ENCODE peak calls at places on chromosome 22, in six cellular contexts. One of them, this sample, is unnamed.

GRCh38 chr22:19139001-19139356 is 5.5 kb downstream of the ESS2 start:
- DNase-seq in left lung: no peak
- DNase-seq in fibroblast of pulmonary artery: no peak
- DNase-seq in fibroblast of mammary gland: no peak
- DNase-seq in upper lobe of left lung: no peak
- DNase-seq in astrocyte of the spinal cord: no peak
- DNase-seq in this sample: no peak

GRCh38 chr22:29377979-29378378 is 10.4 kb downstream of the AP1B1 start:
- DNase-seq in left lung: no peak
- DNase-seq in fibroblast of pulmonary artery: no peak
- DNase-seq in fibroblast of mammary gland: no peak
- DNase-seq in upper lobe of left lung: no peak
- DNase-seq in astrocyte of the spinal cord: no peak
- DNase-seq in this sample: no peak

GRCh38 chr22:20604776-20605221 is 97.4 kb downstream of the MED15 start:
- DNase-seq in left lung: no peak
- DNase-seq in fibroblast of pulmonary artery: no peak
- DNase-seq in fibroblast of mammary gland: no peak
- DNase-seq in upper lobe of left lung: no peak
- DNase-seq in astrocyte of the spinal cord: no peak
- DNase-seq in this sample: no peak

GRCh38 chr22:37999236-37999635 is 14.9 kb upstream of the SOX10 start:
- DNase-seq in left lung: no peak
- DNase-seq in fibroblast of pulmonary artery: no peak
- DNase-seq in fibroblast of mammary gland: no peak
- DNase-seq in upper lobe of left lung: no peak
- DNase-seq in astrocyte of the spinal cord: no peak
- DNase-seq in this sample: no peak

GRCh38 chr22:17824452-17824851 is 50.2 kb upstream of the BID start:
- DNase-seq in left lung: no peak
- DNase-seq in fibroblast of pulmonary artery: no peak
- DNase-seq in fibroblast of mammary gland: no peak
- DNase-seq in upper lobe of left lung: no peak
- DNase-seq in astrocyte of the spinal cord: no peak
- DNase-seq in this sample: no peak

GRCh38 chr22:24271406-24271760 is 752 bp downstream of the SPECC1L start:
- DNase-seq in left lung: no peak
- DNase-seq in fibroblast of pulmonary artery: no peak
- DNase-seq in fibroblast of mammary gland: peak
- DNase-seq in upper lobe of left lung: no peak
- DNase-seq in astrocyte of the spinal cord: no peak
- DNase-seq in this sample: no peak

GRCh38 chr22:49995413-49996191 is 17.0 kb downstream of the IL17REL start:
- DNase-seq in left lung: no peak
- DNase-seq in fibroblast of pulmonary artery: no peak
- DNase-seq in fibroblast of mammary gland: no peak
- DNase-seq in upper lobe of left lung: peak
- DNase-seq in astrocyte of the spinal cord: no peak
- DNase-seq in this sample: no peak

GRCh38 chr22:46102159-46102558 is 48.2 kb upstream of the PPARA start:
- DNase-seq in left lung: no peak
- DNase-seq in fibroblast of pulmonary artery: no peak
- DNase-seq in fibroblast of mammary gland: no peak
- DNase-seq in upper lobe of left lung: peak
- DNase-seq in astrocyte of the spinal cord: no peak
- DNase-seq in this sample: no peak

GRCh38 chr22:18122254-18122554 is 11.6 kb downstream of the TUBA8 start:
- DNase-seq in left lung: no peak
- DNase-seq in fibroblast of pulmonary artery: no peak
- DNase-seq in fibroblast of mammary gland: no peak
- DNase-seq in upper lobe of left lung: no peak
- DNase-seq in astrocyte of the spinal cord: no peak
- DNase-seq in this sample: no peak

GRCh38 chr22:45823331-45823730 is 151.7 kb downstream of the ATXN10 start:
- DNase-seq in left lung: no peak
- DNase-seq in fibroblast of pulmonary artery: no peak
- DNase-seq in fibroblast of mammary gland: no peak
- DNase-seq in upper lobe of left lung: no peak
- DNase-seq in astrocyte of the spinal cord: no peak
- DNase-seq in this sample: no peak

GRCh38 chr22:28440517-28441366 is 238.9 kb downstream of the TTC28 start:
- DNase-seq in left lung: no peak
- DNase-seq in fibroblast of pulmonary artery: peak
- DNase-seq in fibroblast of mammary gland: peak
- DNase-seq in upper lobe of left lung: no peak
- DNase-seq in astrocyte of the spinal cord: peak
- DNase-seq in this sample: no peak

GRCh38 chr22:47884200-47884599 is 1121.8 kb downstream of the TBC1D22A start:
- DNase-seq in left lung: no peak
- DNase-seq in fibroblast of pulmonary artery: no peak
- DNase-seq in fibroblast of mammary gland: no peak
- DNase-seq in upper lobe of left lung: no peak
- DNase-seq in astrocyte of the spinal cord: no peak
- DNase-seq in this sample: no peak

DNA sequence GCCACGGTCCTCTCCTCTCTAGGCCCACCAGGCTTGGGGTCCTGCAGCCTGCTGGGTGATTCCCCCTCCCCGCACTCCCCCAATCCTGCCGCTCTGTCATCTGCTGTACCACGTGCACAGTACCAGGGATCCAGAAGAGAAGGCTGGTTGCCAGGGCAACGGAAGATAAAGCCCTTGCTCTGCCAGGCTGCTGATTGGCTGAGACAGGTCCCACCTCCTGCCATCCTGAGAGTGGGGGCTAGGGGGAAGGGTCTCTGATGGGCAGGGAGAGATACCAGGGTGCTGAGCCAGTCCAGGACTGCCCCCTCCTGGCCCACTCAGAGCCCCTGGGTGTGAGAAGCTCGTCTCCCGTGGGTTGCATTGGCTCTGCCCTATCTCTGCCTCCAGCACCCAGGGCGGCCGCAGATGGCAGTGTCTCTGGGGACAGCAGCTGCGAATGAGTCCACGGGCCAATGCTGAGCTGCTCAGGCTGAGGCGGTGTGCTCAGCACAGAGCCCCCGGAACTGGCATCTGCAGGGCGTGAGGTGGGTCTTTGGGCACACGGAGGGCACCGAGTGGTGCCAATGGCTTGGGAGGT is at the start of gene SMIM45:
- DNase-seq in left lung: no peak
- DNase-seq in fibroblast of pulmonary artery: peak
- DNase-seq in fibroblast of mammary gland: no peak
- DNase-seq in upper lobe of left lung: peak
- DNase-seq in astrocyte of the spinal cord: no peak
- DNase-seq in this sample: no peak
- TF ChIP-seq CTCF in left lung: no peak
- TF ChIP-seq CTCF in fibroblast of pulmonary artery: no peak
- TF ChIP-seq CTCF in fibroblast of mammary gland: no peak
- TF ChIP-seq CTCF in upper lobe of left lung: no peak
- TF ChIP-seq CTCF in astrocyte of the spinal cord: no peak
- TF ChIP-seq CTCF in this sample: no peak

GRCh38 chr22:36197065-36197440 is 4.6 kb downstream of the APOL4 start:
- DNase-seq in left lung: no peak
- DNase-seq in fibroblast of pulmonary artery: peak
- DNase-seq in fibroblast of mammary gland: peak
- DNase-seq in upper lobe of left lung: no peak
- DNase-seq in astrocyte of the spinal cord: peak
- DNase-seq in this sample: peak

GRCh38 chr22:36198482-36198881 is 3.1 kb downstream of the APOL4 start:
- DNase-seq in left lung: no peak
- DNase-seq in fibroblast of pulmonary artery: no peak
- DNase-seq in fibroblast of mammary gland: no peak
- DNase-seq in upper lobe of left lung: no peak
- DNase-seq in astrocyte of the spinal cord: no peak
- DNase-seq in this sample: no peak

GRCh38 chr22:36198936-36199616 is 2.5 kb downstream of the APOL4 start:
- DNase-seq in left lung: no peak
- DNase-seq in fibroblast of pulmonary artery: no peak
- DNase-seq in fibroblast of mammary gland: no peak
- DNase-seq in upper lobe of left lung: no peak
- DNase-seq in astrocyte of the spinal cord: no peak
- DNase-seq in this sample: no peak

GRCh38 chr22:36196254-36197064 is 5.2 kb downstream of the APOL4 start:
- DNase-seq in left lung: no peak
- DNase-seq in fibroblast of pulmonary artery: no peak
- DNase-seq in fibroblast of mammary gland: no peak
- DNase-seq in upper lobe of left lung: no peak
- DNase-seq in astrocyte of the spinal cord: no peak
- DNase-seq in this sample: no peak

GRCh38 chr22:36197601-36198146 is 3.9 kb downstream of the APOL4 start:
- DNase-seq in left lung: no peak
- DNase-seq in fibroblast of pulmonary artery: no peak
- DNase-seq in fibroblast of mammary gland: no peak
- DNase-seq in upper lobe of left lung: no peak
- DNase-seq in astrocyte of the spinal cord: no peak
- DNase-seq in this sample: no peak
- TF ChIP-seq CTCF in left lung: no peak
- TF ChIP-seq CTCF in fibroblast of pulmonary artery: no peak
- TF ChIP-seq CTCF in fibroblast of mammary gland: no peak
- TF ChIP-seq CTCF in upper lobe of left lung: no peak
- TF ChIP-seq CTCF in astrocyte of the spinal cord: no peak
- TF ChIP-seq CTCF in this sample: no peak

GRCh38 chr22:21816787-21817496 is 50.5 kb downstream of the MAPK1 start:
- DNase-seq in left lung: no peak
- DNase-seq in fibroblast of pulmonary artery: peak
- DNase-seq in fibroblast of mammary gland: peak
- DNase-seq in upper lobe of left lung: no peak
- DNase-seq in astrocyte of the spinal cord: peak
- DNase-seq in this sample: no peak
- TF ChIP-seq CTCF in left lung: no peak
- TF ChIP-seq CTCF in fibroblast of pulmonary artery: no peak
- TF ChIP-seq CTCF in fibroblast of mammary gland: no peak
- TF ChIP-seq CTCF in upper lobe of left lung: no peak
- TF ChIP-seq CTCF in astrocyte of the spinal cord: no peak
- TF ChIP-seq CTCF in this sample: no peak

GRCh38 chr22:25892678-25893077 is 150.7 kb downstream of the MYO18B start:
- DNase-seq in left lung: no peak
- DNase-seq in fibroblast of pulmonary artery: no peak
- DNase-seq in fibroblast of mammary gland: no peak
- DNase-seq in upper lobe of left lung: no peak
- DNase-seq in astrocyte of the spinal cord: no peak
- DNase-seq in this sample: no peak
- TF ChIP-seq CTCF in left lung: no peak
- TF ChIP-seq CTCF in fibroblast of pulmonary artery: no peak
- TF ChIP-seq CTCF in fibroblast of mammary gland: no peak
- TF ChIP-seq CTCF in upper lobe of left lung: no peak
- TF ChIP-seq CTCF in astrocyte of the spinal cord: no peak
- TF ChIP-seq CTCF in this sample: no peak

DNA sequence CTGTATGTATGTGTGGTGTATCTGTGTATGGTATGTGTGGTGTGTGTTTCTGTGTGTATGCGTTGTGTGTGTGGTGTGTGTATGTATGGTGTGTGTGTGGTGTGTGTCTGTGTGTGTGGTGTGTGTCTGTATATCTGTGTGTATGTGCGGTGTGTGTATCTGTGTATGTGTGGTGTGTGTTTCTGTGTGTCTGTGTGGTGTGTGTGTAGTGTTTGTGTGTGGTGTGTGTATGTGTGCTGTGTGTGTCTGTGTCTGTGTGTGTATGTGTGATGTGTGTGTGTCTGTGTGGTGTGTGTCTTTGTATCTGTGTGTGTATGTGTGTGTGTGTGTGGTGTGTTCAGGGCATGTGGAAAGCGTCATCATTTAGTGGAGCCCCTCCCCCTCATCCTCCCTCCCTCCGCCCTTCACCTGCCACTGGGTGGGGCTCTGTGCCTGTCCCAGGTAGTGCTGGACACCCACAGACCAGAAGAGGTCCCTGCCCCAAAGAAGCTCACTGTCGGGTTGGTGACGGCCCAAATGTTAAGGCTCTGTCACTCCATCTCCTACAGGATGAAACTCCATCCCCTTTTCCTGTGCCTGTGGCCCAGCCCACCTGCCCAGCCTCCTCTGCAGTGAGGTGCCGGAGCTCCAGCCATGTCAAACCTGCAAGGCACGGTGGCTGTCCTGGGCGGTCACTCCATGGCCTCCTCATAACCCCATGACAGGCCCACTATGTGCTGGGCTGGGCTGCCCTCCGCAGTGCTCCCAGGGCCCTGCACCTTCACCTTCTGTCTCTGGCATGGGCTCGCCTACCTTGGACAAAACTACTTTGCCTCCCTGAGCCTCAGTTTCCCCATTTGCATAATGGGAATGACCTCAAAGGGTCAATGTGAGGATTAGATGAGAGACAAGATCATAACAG is 23.4 kb upstream of the SHISAL1 start:
- DNase-seq in left lung: no peak
- DNase-seq in fibroblast of pulmonary artery: no peak
- DNase-seq in fibroblast of mammary gland: no peak
- DNase-seq in upper lobe of left lung: no peak
- DNase-seq in astrocyte of the spinal cord: no peak
- DNase-seq in this sample: no peak
- TF ChIP-seq CTCF in left lung: no peak
- TF ChIP-seq CTCF in fibroblast of pulmonary artery: no peak
- TF ChIP-seq CTCF in fibroblast of mammary gland: no peak
- TF ChIP-seq CTCF in upper lobe of left lung: no peak
- TF ChIP-seq CTCF in astrocyte of the spinal cord: no peak
- TF ChIP-seq CTCF in this sample: no peak

GRCh38 chr22:23233084-23233501 is 52.8 kb downstream of the BCR start:
- DNase-seq in left lung: no peak
- DNase-seq in fibroblast of pulmonary artery: peak
- DNase-seq in fibroblast of mammary gland: peak
- DNase-seq in upper lobe of left lung: no peak
- DNase-seq in astrocyte of the spinal cord: no peak
- DNase-seq in this sample: no peak
- TF ChIP-seq CTCF in left lung: no peak
- TF ChIP-seq CTCF in fibroblast of pulmonary artery: peak
- TF ChIP-seq CTCF in fibroblast of mammary gland: peak
- TF ChIP-seq CTCF in upper lobe of left lung: no peak
- TF ChIP-seq CTCF in astrocyte of the spinal cord: no peak
- TF ChIP-seq CTCF in this sample: no peak

GRCh38 chr22:36946436-36947158 is 33.2 kb downstream of the CSF2RB start:
- DNase-seq in left lung: no peak
- DNase-seq in fibroblast of pulmonary artery: peak
- DNase-seq in fibroblast of mammary gland: no peak
- DNase-seq in upper lobe of left lung: no peak
- DNase-seq in astrocyte of the spinal cord: no peak
- DNase-seq in this sample: no peak
- TF ChIP-seq CTCF in left lung: no peak
- TF ChIP-seq CTCF in fibroblast of pulmonary artery: peak
- TF ChIP-seq CTCF in fibroblast of mammary gland: no peak
- TF ChIP-seq CTCF in upper lobe of left lung: no peak
- TF ChIP-seq CTCF in astrocyte of the spinal cord: no peak
- TF ChIP-seq CTCF in this sample: no peak

GRCh38 chr22:39242389-39242808 is 2.4 kb downstream of the PDGFB start:
- DNase-seq in left lung: no peak
- DNase-seq in fibroblast of pulmonary artery: no peak
- DNase-seq in fibroblast of mammary gland: no peak
- DNase-seq in upper lobe of left lung: no peak
- DNase-seq in astrocyte of the spinal cord: no peak
- DNase-seq in this sample: peak
- TF ChIP-seq CTCF in left lung: no peak
- TF ChIP-seq CTCF in fibroblast of pulmonary artery: no peak
- TF ChIP-seq CTCF in fibroblast of mammary gland: no peak
- TF ChIP-seq CTCF in upper lobe of left lung: no peak
- TF ChIP-seq CTCF in astrocyte of the spinal cord: no peak
- TF ChIP-seq CTCF in this sample: no peak

GRCh38 chr22:43427296-43428004 is 15.6 kb downstream of the MPPED1 start:
- DNase-seq in left lung: no peak
- DNase-seq in fibroblast of pulmonary artery: no peak
- DNase-seq in fibroblast of mammary gland: no peak
- DNase-seq in upper lobe of left lung: peak
- DNase-seq in astrocyte of the spinal cord: no peak
- DNase-seq in this sample: no peak
- TF ChIP-seq CTCF in left lung: no peak
- TF ChIP-seq CTCF in fibroblast of pulmonary artery: no peak
- TF ChIP-seq CTCF in fibroblast of mammary gland: no peak
- TF ChIP-seq CTCF in upper lobe of left lung: no peak
- TF ChIP-seq CTCF in astrocyte of the spinal cord: no peak
- TF ChIP-seq CTCF in this sample: no peak

GRCh38 chr22:30635273-30636225 is at the start of gene SLC35E4:
- DNase-seq in left lung: peak
- DNase-seq in fibroblast of pulmonary artery: peak
- DNase-seq in fibroblast of mammary gland: peak
- DNase-seq in upper lobe of left lung: peak
- DNase-seq in astrocyte of the spinal cord: peak
- DNase-seq in this sample: peak
- TF ChIP-seq CTCF in left lung: no peak
- TF ChIP-seq CTCF in fibroblast of pulmonary artery: peak
- TF ChIP-seq CTCF in fibroblast of mammary gland: peak
- TF ChIP-seq CTCF in upper lobe of left lung: peak
- TF ChIP-seq CTCF in astrocyte of the spinal cord: peak
- TF ChIP-seq CTCF in this sample: no peak